ENCODE peak calls at places on chromosome 6, in four cellular contexts. D, T, S and X are unnamed samples.

GRCh38 chr6:40947876-40948514 is 91.0 kb downstream of the UNC5CL start:
- DNase-seq in D (no peak), T (no peak), S (no peak), X (no peak)

GRCh38 chr6:149457316-149457884 is 27.4 kb downstream of the ZC3H12D start:
- DNase-seq in D (peak), T (no peak), S (peak), X (no peak)

GRCh38 chr6:148835920-148836441 is 89.2 kb downstream of the UST start:
- DNase-seq in D (no peak), T (no peak), S (no peak), X (peak)

GRCh38 chr6:34497411-34497810 is 31.5 kb downstream of the PACSIN1 start:
- DNase-seq in D (no peak), T (no peak), S (no peak), X (no peak)

GRCh38 chr6:16331328-16332174 is 93.2 kb downstream of the GMPR start:
- DNase-seq in D (peak), T (peak), S (peak), X (peak)

GRCh38 chr6:34982424-34982852 is 93.4 kb downstream of the ANKS1A start:
- DNase-seq in D (no peak), T (no peak), S (no peak), X (no peak)

GRCh38 chr6:106134087-106134770 is 48.1 kb downstream of the PRDM1 start:
- DNase-seq in D (no peak), T (no peak), S (no peak), X (no peak)

GRCh38 chr6:113317870-113318269 is 539.3 kb upstream of the MARCKS start:
- DNase-seq in D (no peak), T (no peak), S (no peak), X (no peak)

GRCh38 chr6:51466427-51466826 is 621.0 kb downstream of the PKHD1 start:
- DNase-seq in D (no peak), T (no peak), S (no peak), X (no peak)

GRCh38 chr6:5094327-5094726 is 9.2 kb downstream of the PPP1R3G start:
- DNase-seq in D (no peak), T (no peak), S (no peak), X (no peak)

GRCh38 chr6:10000461-10000992 is 414.3 kb downstream of the TFAP2A start:
- DNase-seq in D (no peak), T (no peak), S (no peak), X (no peak)

GRCh38 chr6:119351005-119351394 is 1.4 kb upstream of the MAN1A1 start:
- DNase-seq in D (no peak), T (no peak), S (no peak), X (no peak)

GRCh38 chr6:158002951-158003853 is 21.5 kb downstream of the SYNJ2 start:
- DNase-seq in D (peak), T (no peak), S (peak), X (no peak)

GRCh38 chr6:142071981-142072380 is 60.7 kb upstream of the GJE1 start:
- DNase-seq in D (no peak), T (no peak), S (no peak), X (no peak)

GRCh38 chr6:130076512-130076911 is 58.1 kb downstream of the L3MBTL3 start:
- DNase-seq in D (no peak), T (no peak), S (no peak), X (no peak)